ENCODE peak calls at places on chromosomes 11 and 22, in seven cellular contexts. I is cardiac fibroblast; P is T-helper 9 cell; G is GM04504; U is stimulated activated CD8-positive, alpha-beta memory T cell treated with anti-CD3 and anti-CD28 coated beads, Interleukin-12 subunit alpha, Interleukin-12 subunit beta, amount 100 ng/mL, for 4 hours; X is right atrium auricular region; B is lower lobe of right lung. C is an unnamed sample.

GRCh38 chr11:63502252-63502820 is 3.5 kb upstream of the LGALS12 start:
- DNase-seq in I (no peak), P (no peak), X (no peak), B (no peak), U (no peak), G (no peak), C (no peak)

GRCh38 chr22:48051796-48052620 is 1289.6 kb downstream of the TBC1D22A start:
- DNase-seq in P (no peak), I (no peak), X (no peak), U (no peak), G (no peak), B (no peak), C (no peak)

GRCh38 chr22:31284241-31284745 is 8.0 kb downstream of the PIK3IP1 start:
- DNase-seq in X (no peak), B (no peak), I (no peak), U (no peak), P (no peak), G (no peak), C (no peak)

GRCh38 chr11:64112771-64113461 is 53.0 kb downstream of the MACROD1 start:
- DNase-seq in B (no peak), X (no peak), P (no peak), G (no peak), U (no peak), I (no peak), C (no peak)

GRCh38 chr11:111264646-111265045 is 19.1 kb downstream of the POU2AF2 start:
- DNase-seq in I (no peak), B (no peak), G (no peak), U (no peak), P (no peak), X (no peak), C (no peak)

GRCh38 chr11:44746894-44747293 is 20.1 kb downstream of the TSPAN18 start:
- DNase-seq in G (no peak), B (no peak), P (no peak), I (no peak), X (no peak), U (no peak), C (no peak)

GRCh38 chr22:25966448-25966913 is 202.8 kb upstream of the SEZ6L start:
- DNase-seq in G (no peak), U (no peak), X (no peak), P (no peak), B (no peak), I (no peak), C (no peak)

GRCh38 chr11:45021692-45022130 is 71.0 kb upstream of the TP53I11 start:
- DNase-seq in B (peak), U (no peak), I (peak), X (peak), P (no peak), G (peak), C (no peak)

GRCh38 chr11:111718436-111719325 is 47.5 kb downstream of the PPP2R1B start:
- DNase-seq in U (no peak), G (no peak), B (no peak), I (peak), X (no peak), P (no peak), C (no peak)

GRCh38 chr11:416051-416756 is 1.4 kb upstream of the SIGIRR start:
- DNase-seq in I (no peak), X (no peak), G (no peak), P (no peak), B (peak), U (no peak), C (no peak)

GRCh38 chr22:49850021-49850911 is 3.4 kb upstream of the ZBED4 start:
- DNase-seq in P (no peak), X (no peak), G (no peak), B (no peak), I (no peak), U (no peak), C (no peak)

GRCh38 chr22:32706149-32706548 is 95.4 kb upstream of the TIMP3 start:
- DNase-seq in X (no peak), P (no peak), I (no peak), B (no peak), U (no peak), G (no peak), C (no peak)

GRCh38 chr11:14668733-14669301 is 25.2 kb downstream of the PDE3B start:
- DNase-seq in P (no peak), G (no peak), X (no peak), U (no peak), I (no peak), B (no peak), C (no peak)

GRCh38 chr22:26330971-26331625 is 98.0 kb upstream of the ASPHD2 start:
- DNase-seq in I (peak), U (peak), B (no peak), G (no peak), X (no peak), P (peak), C (peak)

GRCh38 chr11:10497371-10498021 is 42.4 kb downstream of the AMPD3 start:
- DNase-seq in I (no peak), X (peak), P (no peak), U (no peak), G (no peak), B (no peak), C (no peak)

GRCh38 chr11:114738954-114739353 is 60.6 kb downstream of the NXPE2 start:
- DNase-seq in X (no peak), U (no peak), P (no peak), G (peak), B (no peak), I (peak), C (no peak)

GRCh38 chr11:120134106-120134930 is 3.6 kb downstream of the TRIM29 start:
- DNase-seq in G (no peak), P (no peak), I (no peak), X (no peak), B (peak), U (no peak), C (no peak)

GRCh38 chr22:48250937-48251530 is 1488.6 kb downstream of the TBC1D22A start:
- DNase-seq in U (no peak), B (no peak), X (no peak), G (no peak), I (no peak), P (no peak), C (no peak)

GRCh38 chr11:38089728-38090127 is 1491.7 kb upstream of the RAG2 start:
- DNase-seq in X (no peak), B (no peak), I (peak), P (no peak), G (no peak), U (no peak), C (no peak)

GRCh38 chr11:124536520-124536919 is 6.9 kb downstream of the OR8B12 start:
- DNase-seq in X (peak), P (no peak), U (no peak), B (peak), I (peak), G (no peak), C (no peak)

GRCh38 chr11:106281455-106282173 is 204.2 kb downstream of the AASDHPPT start:
- DNase-seq in I (peak), G (peak), X (no peak), U (no peak), B (no peak), P (no peak), C (no peak)

GRCh38 chr11:64447717-64448598 is 89.0 kb downstream of the RPS6KA4 start:
- DNase-seq in G (no peak), I (peak), P (no peak), B (peak), U (no peak), X (no peak), C (peak)

GRCh38 chr22:46515208-46516111 is 22.0 kb downstream of the CELSR1 start:
- DNase-seq in I (peak), G (no peak), X (no peak), U (no peak), P (no peak), B (no peak), C (no peak)

GRCh38 chr11:77112641-77113381 is 10.2 kb downstream of the OMP start:
- DNase-seq in B (no peak), G (no peak), P (no peak), I (no peak), X (no peak), U (no peak), C (no peak)

GRCh38 chr11:19579957-19580356 is 132.7 kb upstream of the NAV2 start:
- DNase-seq in B (no peak), X (no peak), G (no peak), P (no peak), I (no peak), U (no peak), C (no peak)

GRCh38 chr11:5174934-5175333 is 20.4 kb upstream of the OR52A1 start:
- DNase-seq in P (no peak), B (no peak), X (no peak), U (no peak), G (no peak), I (no peak), C (no peak)

GRCh38 chr11:93005239-93005638 is 35.8 kb downstream of the MTNR1B start:
- DNase-seq in X (no peak), U (no peak), P (no peak), G (no peak), B (no peak), I (peak), C (no peak)

GRCh38 chr11:11157201-11157600 is 195.8 kb downstream of the CSNK2A3 start:
- DNase-seq in P (peak), B (no peak), U (no peak), G (peak), I (peak), X (no peak), C (no peak)

GRCh38 chr22:17057959-17058814 is 26.6 kb upstream of the IL17RA start:
- DNase-seq in I (peak), X (no peak), B (peak), G (no peak), P (peak), U (peak), C (no peak)

GRCh38 chr11:72309074-72309598 is 65.2 kb upstream of the PHOX2A start:
- DNase-seq in G (no peak), I (no peak), B (no peak), U (no peak), P (no peak), X (no peak), C (no peak)

GRCh38 chr11:12599408-12600143 is 74.6 kb upstream of the TEAD1 start:
- DNase-seq in P (no peak), I (peak), U (peak), G (no peak), X (no peak), B (peak), C (no peak)

GRCh38 chr11:111331711-111332479 is 33.5 kb downstream of the POU2AF3 start:
- DNase-seq in G (no peak), B (no peak), I (peak), X (no peak), U (no peak), P (no peak), C (no peak)

GRCh38 chr22:46006379-46007002 is 29.5 kb upstream of the WNT7B start:
- DNase-seq in U (peak), X (peak), I (peak), P (peak), B (peak), G (peak), C (peak)

GRCh38 chr22:45996241-45997076 is 19.5 kb upstream of the WNT7B start:
- DNase-seq in P (no peak), B (peak), I (peak), X (peak), U (no peak), G (peak), C (peak)

GRCh38 chr11:126157326-126158030 is 54.0 kb downstream of the RPUSD4 start:
- DNase-seq in B (no peak), U (no peak), G (no peak), P (no peak), I (no peak), X (no peak), C (no peak)

GRCh38 chr11:19775622-19776021 is 63.0 kb downstream of the NAV2 start:
- DNase-seq in U (no peak), P (no peak), B (no peak), X (no peak), I (no peak), G (no peak), C (no peak)

GRCh38 chr22:44497218-44497903 is 672 bp downstream of the RTL6 start:
- DNase-seq in U (no peak), I (peak), P (no peak), B (no peak), G (peak), X (peak), C (no peak)

GRCh38 chr22:21837184-21837979 is 30.1 kb downstream of the MAPK1 start:
- DNase-seq in P (no peak), U (no peak), I (peak), X (no peak), G (peak), B (no peak), C (no peak)

GRCh38 chr11:2995893-2996554 is 3.9 kb upstream of the NAP1L4 start:
- DNase-seq in I (no peak), P (no peak), U (no peak), X (no peak), B (no peak), G (no peak), C (no peak)